ENCODE peak calls at places on chromosomes 5 and 9, in five cellular contexts. One of them, this sample, is unnamed.

GRCh38 chr5:32506251-32506661 is 61.7 kb upstream of the ZFR start:
- DNase-seq in GM10248: no peak
- DNase-seq in effector CD4-positive, alpha-beta T cell: no peak
- DNase-seq in T-helper 2 cell: no peak
- DNase-seq in ACHN: no peak
- DNase-seq in this sample: no peak

GRCh38 chr5:80689627-80690026 is 34.8 kb upstream of the DHFR start:
- DNase-seq in T-helper 2 cell: no peak
- DNase-seq in GM10248: no peak
- DNase-seq in ACHN: no peak
- DNase-seq in effector CD4-positive, alpha-beta T cell: no peak
- DNase-seq in this sample: no peak

GRCh38 chr5:134141346-134142050 is 27.0 kb downstream of the TCF7 start:
- DNase-seq in T-helper 2 cell: no peak
- DNase-seq in GM10248: no peak
- DNase-seq in effector CD4-positive, alpha-beta T cell: no peak
- DNase-seq in ACHN: peak; percentile 22
- DNase-seq in this sample: no peak

GRCh38 chr9:34957492-34958410 is at the start of gene PHF24:
- DNase-seq in T-helper 2 cell: no peak
- DNase-seq in GM10248: no peak
- DNase-seq in ACHN: peak; percentile 4
- DNase-seq in effector CD4-positive, alpha-beta T cell: no peak
- DNase-seq in this sample: peak; percentile 55

GRCh38 chr9:131678499-131679111 is 61.3 kb downstream of the RAPGEF1 start:
- DNase-seq in GM10248: peak; percentile 87
- DNase-seq in effector CD4-positive, alpha-beta T cell: peak; percentile 68
- DNase-seq in T-helper 2 cell: peak; percentile 50
- DNase-seq in ACHN: peak; percentile 81
- DNase-seq in this sample: peak; percentile 85

GRCh38 chr5:16936150-16937022 is at the start of gene MYO10:
- DNase-seq in T-helper 2 cell: peak; percentile 47
- DNase-seq in GM10248: peak; percentile 65
- DNase-seq in effector CD4-positive, alpha-beta T cell: peak; percentile 7
- DNase-seq in ACHN: peak; percentile 63
- DNase-seq in this sample: peak; percentile 85

GRCh38 chr9:18543406-18543965 is 69.5 kb downstream of the ADAMTSL1 start:
- DNase-seq in ACHN: no peak
- DNase-seq in GM10248: no peak
- DNase-seq in T-helper 2 cell: no peak
- DNase-seq in effector CD4-positive, alpha-beta T cell: no peak
- DNase-seq in this sample: no peak

GRCh38 chr5:119402081-119402480 is 46.3 kb downstream of the TNFAIP8 start:
- DNase-seq in GM10248: no peak
- DNase-seq in T-helper 2 cell: no peak
- DNase-seq in ACHN: no peak
- DNase-seq in effector CD4-positive, alpha-beta T cell: no peak
- DNase-seq in this sample: no peak

GRCh38 chr9:94213513-94214124 is 45.5 kb upstream of the ZNF169 start:
- DNase-seq in ACHN: peak; percentile 70
- DNase-seq in T-helper 2 cell: peak; percentile 54
- DNase-seq in GM10248: peak; percentile 84
- DNase-seq in effector CD4-positive, alpha-beta T cell: peak; percentile 65
- DNase-seq in this sample: peak; percentile 79

GRCh38 chr5:128469924-128470323 is 68.1 kb downstream of the FBN2 start:
- DNase-seq in T-helper 2 cell: no peak
- DNase-seq in ACHN: no peak
- DNase-seq in GM10248: no peak
- DNase-seq in effector CD4-positive, alpha-beta T cell: no peak
- DNase-seq in this sample: no peak

GRCh38 chr5:159581502-159582249 is 251.4 kb upstream of the IL12B start:
- DNase-seq in ACHN: peak; percentile 97
- DNase-seq in T-helper 2 cell: no peak
- DNase-seq in GM10248: no peak
- DNase-seq in effector CD4-positive, alpha-beta T cell: no peak
- DNase-seq in this sample: no peak

GRCh38 chr5:160769264-160769663 is 82.7 kb downstream of the ATP10B start:
- DNase-seq in ACHN: no peak
- DNase-seq in T-helper 2 cell: no peak
- DNase-seq in GM10248: no peak
- DNase-seq in effector CD4-positive, alpha-beta T cell: no peak
- DNase-seq in this sample: no peak

GRCh38 chr5:176629853-176630680 is at the start of the genes EIF4E1B and SNCB:
- DNase-seq in ACHN: peak; percentile 49
- DNase-seq in T-helper 2 cell: no peak
- DNase-seq in GM10248: peak; percentile 80
- DNase-seq in effector CD4-positive, alpha-beta T cell: no peak
- DNase-seq in this sample: peak; percentile 86

GRCh38 chr9:82997471-82998140 is 65.3 kb downstream of the RASEF start:
- DNase-seq in T-helper 2 cell: no peak
- DNase-seq in GM10248: no peak
- DNase-seq in ACHN: no peak
- DNase-seq in effector CD4-positive, alpha-beta T cell: no peak
- DNase-seq in this sample: no peak

GRCh38 chr5:9034671-9035070 is 511.2 kb downstream of the SEMA5A start:
- DNase-seq in ACHN: no peak
- DNase-seq in effector CD4-positive, alpha-beta T cell: no peak
- DNase-seq in T-helper 2 cell: no peak
- DNase-seq in GM10248: no peak
- DNase-seq in this sample: no peak

GRCh38 chr5:131536211-131536826 is 98.7 kb downstream of the RAPGEF6 start:
- DNase-seq in T-helper 2 cell: no peak
- DNase-seq in GM10248: peak; percentile 70
- DNase-seq in effector CD4-positive, alpha-beta T cell: no peak
- DNase-seq in ACHN: no peak
- DNase-seq in this sample: peak; percentile 70

GRCh38 chr5:42250-42649 is 49.7 kb upstream of the PLEKHG4B start:
- DNase-seq in T-helper 2 cell: no peak
- DNase-seq in effector CD4-positive, alpha-beta T cell: no peak
- DNase-seq in ACHN: peak; percentile 28
- DNase-seq in GM10248: no peak
- DNase-seq in this sample: no peak

GRCh38 chr5:174354571-174354970 is 309.1 kb downstream of the NSG2 start:
- DNase-seq in GM10248: no peak
- DNase-seq in ACHN: no peak
- DNase-seq in T-helper 2 cell: no peak
- DNase-seq in effector CD4-positive, alpha-beta T cell: no peak
- DNase-seq in this sample: no peak

GRCh38 chr5:171776747-171777419 is 8.7 kb upstream of the SMIM23 start:
- DNase-seq in GM10248: no peak
- DNase-seq in ACHN: no peak
- DNase-seq in T-helper 2 cell: no peak
- DNase-seq in effector CD4-positive, alpha-beta T cell: no peak
- DNase-seq in this sample: no peak

GRCh38 chr5:65108786-65109743 is 340.3 kb downstream of the CWC27 start:
- DNase-seq in ACHN: no peak
- DNase-seq in effector CD4-positive, alpha-beta T cell: no peak
- DNase-seq in GM10248: no peak
- DNase-seq in T-helper 2 cell: no peak
- DNase-seq in this sample: no peak

GRCh38 chr5:146541956-146542849 is 26.2 kb upstream of the GPR151 start:
- DNase-seq in ACHN: peak; percentile 56
- DNase-seq in T-helper 2 cell: peak; percentile 33
- DNase-seq in GM10248: peak; percentile 69
- DNase-seq in effector CD4-positive, alpha-beta T cell: peak; percentile 50
- DNase-seq in this sample: peak; percentile 63

GRCh38 chr5:111685969-111686368 is 71.0 kb downstream of the NREP start:
- DNase-seq in ACHN: peak; percentile 13
- DNase-seq in GM10248: no peak
- DNase-seq in T-helper 2 cell: no peak
- DNase-seq in effector CD4-positive, alpha-beta T cell: no peak
- DNase-seq in this sample: peak; percentile 13

GRCh38 chr9:114157516-114158176 is 2.3 kb downstream of the COL27A1 start:
- DNase-seq in ACHN: no peak
- DNase-seq in effector CD4-positive, alpha-beta T cell: no peak
- DNase-seq in GM10248: no peak
- DNase-seq in T-helper 2 cell: no peak
- DNase-seq in this sample: no peak

GRCh38 chr9:76878933-76879332 is 27.0 kb downstream of the PRUNE2 start:
- DNase-seq in GM10248: no peak
- DNase-seq in ACHN: no peak
- DNase-seq in effector CD4-positive, alpha-beta T cell: no peak
- DNase-seq in T-helper 2 cell: no peak
- DNase-seq in this sample: no peak

GRCh38 chr9:79014929-79015699 is 556.7 kb upstream of the TLE4 start:
- DNase-seq in GM10248: no peak
- DNase-seq in T-helper 2 cell: no peak
- DNase-seq in ACHN: no peak
- DNase-seq in effector CD4-positive, alpha-beta T cell: no peak
- DNase-seq in this sample: no peak

GRCh38 chr5:42985129-42986037 is 54.7 kb downstream of the ANXA2R start:
- DNase-seq in T-helper 2 cell: no peak
- DNase-seq in ACHN: peak; percentile 33
- DNase-seq in GM10248: no peak
- DNase-seq in effector CD4-positive, alpha-beta T cell: no peak
- DNase-seq in this sample: no peak

GRCh38 chr5:129094924-129095797 is 612 bp downstream of the ISOC1 start:
- DNase-seq in ACHN: peak; percentile 36
- DNase-seq in effector CD4-positive, alpha-beta T cell: peak; percentile 27
- DNase-seq in GM10248: peak; percentile 74
- DNase-seq in T-helper 2 cell: peak; percentile 27
- DNase-seq in this sample: peak; percentile 78

GRCh38 chr5:99646011-99646647 is 717.3 kb upstream of the CHD1 start:
- DNase-seq in ACHN: no peak
- DNase-seq in effector CD4-positive, alpha-beta T cell: no peak
- DNase-seq in GM10248: no peak
- DNase-seq in T-helper 2 cell: no peak
- DNase-seq in this sample: no peak

GRCh38 chr9:114232091-114232440 is 76.7 kb downstream of the COL27A1 start:
- DNase-seq in GM10248: no peak
- DNase-seq in ACHN: no peak
- DNase-seq in effector CD4-positive, alpha-beta T cell: no peak
- DNase-seq in T-helper 2 cell: no peak
- DNase-seq in this sample: no peak

GRCh38 chr5:179297026-179297425 is 48.2 kb downstream of the ADAMTS2 start:
- DNase-seq in effector CD4-positive, alpha-beta T cell: no peak
- DNase-seq in T-helper 2 cell: no peak
- DNase-seq in ACHN: no peak
- DNase-seq in GM10248: no peak
- DNase-seq in this sample: no peak

GRCh38 chr5:97575322-97575721 is 392.3 kb upstream of the RIOK2 start:
- DNase-seq in effector CD4-positive, alpha-beta T cell: no peak
- DNase-seq in ACHN: no peak
- DNase-seq in GM10248: no peak
- DNase-seq in T-helper 2 cell: no peak
- DNase-seq in this sample: no peak

GRCh38 chr5:176748073-176748966 is 62.0 kb upstream of the UNC5A start:
- DNase-seq in GM10248: no peak
- DNase-seq in ACHN: no peak
- DNase-seq in T-helper 2 cell: no peak
- DNase-seq in effector CD4-positive, alpha-beta T cell: no peak
- DNase-seq in this sample: no peak

GRCh38 chr5:64612349-64612961 is 77.8 kb upstream of the SHISAL2B start:
- DNase-seq in ACHN: peak; percentile 60
- DNase-seq in T-helper 2 cell: no peak
- DNase-seq in GM10248: no peak
- DNase-seq in effector CD4-positive, alpha-beta T cell: no peak
- DNase-seq in this sample: peak; percentile 29

GRCh38 chr5:57780306-57780958 is 297.8 kb upstream of the ACTBL2 start:
- DNase-seq in GM10248: no peak
- DNase-seq in T-helper 2 cell: no peak
- DNase-seq in effector CD4-positive, alpha-beta T cell: no peak
- DNase-seq in ACHN: peak; percentile 13
- DNase-seq in this sample: no peak

GRCh38 chr9:89038354-89039091 is 47.3 kb downstream of the S1PR3 start:
- DNase-seq in GM10248: no peak
- DNase-seq in effector CD4-positive, alpha-beta T cell: no peak
- DNase-seq in T-helper 2 cell: no peak
- DNase-seq in ACHN: no peak
- DNase-seq in this sample: no peak

This sample was measured in GM20000.